ENCODE peak calls at places on chromosomes 13 and 19, in six cellular contexts. I, Q, G, J, F and W are unnamed samples.

GRCh38 chr13:104625196-104625595 is 1559.0 kb upstream of the SLC10A2 start:
- DNase-seq in Q (no peak), I (no peak), G (no peak), J (no peak), F (no peak), W (no peak)

GRCh38 chr19:58572818-58573657 is at the start of gene MZF1:
- DNase-seq in G (peak), I (peak), Q (peak), J (peak), F (peak), W (peak)

GRCh38 chr13:43132228-43132627 is 108.8 kb downstream of the DNAJC15 start:
- DNase-seq in F (no peak), I (peak), G (no peak), Q (no peak), J (no peak), W (no peak)

GRCh38 chr19:33394006-33394722 is 20.7 kb downstream of the CEBPG start:
- DNase-seq in G (no peak), F (no peak), J (peak), I (peak), Q (peak), W (no peak)

GRCh38 chr13:34344761-34345600 is 527.0 kb downstream of the RFC3 start:
- DNase-seq in G (no peak), I (no peak), J (no peak), Q (no peak), F (no peak), W (no peak)

GRCh38 chr13:28579334-28579733 is 79.6 kb upstream of the POMP start:
- DNase-seq in Q (no peak), G (no peak), J (no peak), F (no peak), I (no peak), W (no peak)

GRCh38 chr13:32791545-32792172 is 205.4 kb downstream of the PDS5B start:
- DNase-seq in Q (no peak), I (no peak), G (no peak), F (no peak), J (no peak), W (no peak)

GRCh38 chr13:98459171-98459681 is 117.7 kb downstream of the STK24 start:
- DNase-seq in F (no peak), I (no peak), Q (no peak), J (no peak), G (no peak), W (no peak)

GRCh38 chr19:54654447-54655321 is 8.1 kb upstream of the LILRB4 start:
- DNase-seq in Q (no peak), G (no peak), J (no peak), F (no peak), I (no peak), W (no peak)

GRCh38 chr13:114044486-114044885 is 70.6 kb upstream of the C13orf46 start:
- DNase-seq in F (no peak), I (no peak), G (no peak), Q (peak), J (no peak), W (no peak)

GRCh38 chr19:18051887-18052286 is 34.8 kb downstream of the IL12RB1 start:
- DNase-seq in I (no peak), J (peak), G (no peak), F (no peak), Q (peak), W (no peak)

GRCh38 chr19:3982701-3983541 is 2.3 kb downstream of the EEF2 start:
- DNase-seq in G (no peak), I (no peak), J (no peak), Q (no peak), F (no peak), W (no peak)

GRCh38 chr13:80755925-80756324 is 415.0 kb upstream of the SPRY2 start:
- DNase-seq in J (no peak), G (no peak), I (no peak), Q (no peak), F (no peak), W (no peak)

GRCh38 chr13:112855859-112856258 is 113.2 kb upstream of the MCF2L start:
- DNase-seq in I (no peak), G (no peak), F (peak), Q (peak), J (no peak), W (no peak)

GRCh38 chr19:18611327-18612050 is 1.2 kb upstream of the TMEM59L start:
- DNase-seq in J (no peak), G (no peak), F (no peak), I (no peak), Q (no peak), W (no peak)

GRCh38 chr19:4379383-4380253 is 20.7 kb downstream of the SH3GL1 start:
- DNase-seq in J (no peak), F (no peak), G (no peak), I (no peak), Q (no peak), W (no peak)

GRCh38 chr13:36370108-36370429 is 23.9 kb upstream of the SPART start:
- DNase-seq in J (no peak), F (no peak), I (no peak), G (no peak), Q (peak), W (no peak)

GRCh38 chr13:41356788-41357187 is 45.7 kb downstream of the NAA16 start:
- DNase-seq in F (no peak), Q (no peak), J (no peak), G (peak), I (no peak), W (no peak)

GRCh38 chr13:50908371-50908770 is 1.2 kb upstream of the RNASEH2B start:
- DNase-seq in G (no peak), I (no peak), J (no peak), Q (no peak), F (no peak), W (no peak)

GRCh38 chr19:7926021-7926726 is at the start of gene CTXN1:
- DNase-seq in Q (peak), F (no peak), I (no peak), J (peak), G (peak), W (no peak)

GRCh38 chr13:78137404-78138142 is 218.9 kb upstream of the EDNRB start:
- DNase-seq in Q (no peak), I (peak), G (no peak), J (no peak), F (no peak), W (no peak)

GRCh38 chr13:39047560-39047959 is 9.3 kb downstream of the NHLRC3 start:
- DNase-seq in Q (no peak), G (no peak), J (no peak), I (no peak), F (no peak), W (no peak)
- TF ChIP-seq CTCF in Q (no peak), G (no peak), J (no peak), I (peak), F (no peak), W (no peak)

GRCh38 chr13:48018637-48019036 is 17.6 kb upstream of the SUCLA2 start:
- DNase-seq in Q (no peak), G (no peak), J (no peak), F (no peak), I (no peak), W (no peak)

GRCh38 chr13:48014359-48014758 is 13.3 kb upstream of the SUCLA2 start:
- DNase-seq in I (no peak), G (no peak), F (no peak), Q (no peak), J (no peak), W (no peak)

GRCh38 chr13:48019796-48020195 is 17.7 kb upstream of the NUDT15 start:
- DNase-seq in I (no peak), G (no peak), J (no peak), Q (no peak), F (no peak), W (no peak)
- H3K27ac ChIP-seq in I (no peak), G (no peak), J (no peak), Q (no peak), F (no peak), W (no peak)

GRCh38 chr13:111283457-111283856 is 37.0 kb upstream of the TEX29 start:
- DNase-seq in G (no peak), Q (no peak), J (no peak), I (no peak), F (no peak), W (no peak)
- TF ChIP-seq CTCF in G (no peak), Q (no peak), J (no peak), I (no peak), F (no peak), W (no peak)

DNA sequence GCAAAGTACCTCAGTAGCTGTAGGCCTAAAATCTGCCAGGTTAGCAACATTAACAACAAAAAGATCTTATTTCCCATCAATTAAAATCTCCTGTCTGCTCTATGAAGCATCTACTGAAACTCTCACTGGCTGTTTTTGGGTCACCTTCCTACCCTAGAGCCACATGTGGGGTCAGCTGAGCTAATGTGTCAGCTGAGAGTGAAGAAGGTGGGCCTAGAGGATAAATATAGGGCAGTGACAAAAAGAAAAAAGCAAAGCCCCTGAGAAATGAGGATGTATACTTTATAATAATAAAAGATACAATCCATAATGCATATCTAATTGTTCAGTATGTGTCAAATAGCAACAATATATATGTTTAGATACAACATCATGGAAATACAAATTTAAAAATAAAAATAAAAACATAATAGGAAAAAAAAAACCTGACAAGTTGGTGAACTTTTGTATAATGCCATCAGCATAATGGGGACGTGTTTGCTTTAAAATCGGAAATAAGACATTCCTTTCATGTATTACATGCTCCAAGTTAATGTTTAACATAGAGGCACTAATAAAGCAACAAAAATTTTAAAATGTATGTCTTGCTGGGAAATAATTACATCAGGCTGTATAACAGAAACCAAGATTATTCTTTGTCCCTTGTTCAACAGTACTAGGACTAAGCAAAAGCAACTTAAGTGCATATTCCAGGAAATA is 141.2 kb downstream of the GPC5 start:
- DNase-seq in I (no peak), Q (no peak), J (no peak), G (no peak), F (no peak), W (no peak)
- H3K27ac ChIP-seq in I (no peak), Q (no peak), J (no peak), G (no peak), F (no peak), W (no peak)

DNA sequence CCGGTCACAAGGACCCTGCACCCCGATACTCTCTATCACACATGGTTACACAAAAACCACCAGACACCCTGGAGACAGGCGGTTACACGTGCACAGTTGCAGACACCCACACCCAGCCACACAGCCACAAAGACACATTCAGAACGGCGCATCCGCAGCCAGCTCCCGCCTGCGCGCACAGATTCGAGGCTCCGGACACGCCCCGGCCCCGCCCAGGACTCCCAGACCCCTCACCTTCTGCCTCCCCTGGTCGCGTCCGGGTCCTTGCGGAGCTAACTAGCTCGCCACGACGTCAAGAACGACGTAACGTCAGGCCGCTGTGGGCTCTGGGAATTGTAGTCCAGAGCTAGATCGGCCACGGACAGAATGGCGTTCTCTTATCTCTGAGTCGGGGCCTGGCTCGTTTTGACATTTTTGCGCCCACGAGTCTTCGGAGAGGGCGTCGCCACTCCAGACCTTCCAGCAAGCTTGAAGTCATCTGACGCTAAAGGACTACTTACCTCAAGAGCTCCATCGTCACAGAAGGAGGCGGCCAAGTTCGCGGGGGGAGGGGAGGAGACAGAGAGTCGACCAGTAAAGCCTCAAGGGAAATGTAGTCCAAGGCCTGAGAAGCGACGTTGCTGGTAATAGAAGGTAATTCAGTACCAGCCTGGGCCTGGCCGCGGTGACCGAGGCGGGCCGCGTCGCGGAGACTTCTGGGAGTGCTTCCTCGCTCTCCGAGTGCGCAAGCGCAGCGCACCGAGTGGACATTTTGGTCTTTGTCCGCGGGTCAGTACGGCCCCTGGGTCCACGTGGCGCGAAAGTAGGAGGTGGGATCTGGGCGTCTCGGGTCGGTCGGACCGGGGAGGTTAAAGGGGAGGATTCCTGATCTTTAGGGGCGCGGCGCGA is at the start of the genes ZNF146 and ZNF565:
- DNase-seq in I (peak), J (peak), F (peak), G (peak), Q (peak), W (peak)
- TF ChIP-seq CTCF in I (no peak), J (peak), F (no peak), G (no peak), Q (peak), W (no peak)

DNA sequence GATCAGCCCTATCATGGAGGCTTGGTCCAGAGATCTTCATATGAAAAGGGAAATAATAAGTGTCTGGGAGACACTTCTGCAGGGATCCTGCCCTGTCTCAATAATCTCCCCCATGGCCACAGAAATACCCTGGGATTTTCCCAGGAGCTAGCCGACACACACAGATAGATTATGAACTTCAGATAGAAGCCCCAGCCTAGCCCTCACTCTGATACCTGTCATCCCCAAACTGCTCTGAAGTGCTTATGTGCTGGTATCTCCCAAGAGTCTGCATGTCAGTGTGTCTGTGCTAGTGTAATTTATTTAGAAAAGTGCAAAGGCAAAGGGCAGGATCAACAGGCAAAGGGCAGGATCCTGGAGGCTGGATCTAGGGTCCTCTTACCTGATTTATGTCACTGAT is 38.7 kb upstream of the ZNF766 start:
- DNase-seq in J (no peak), I (no peak), G (no peak), Q (no peak), F (no peak), W (peak)
- H3K27ac ChIP-seq in J (no peak), I (no peak), G (no peak), Q (no peak), F (peak), W (no peak)

DNA sequence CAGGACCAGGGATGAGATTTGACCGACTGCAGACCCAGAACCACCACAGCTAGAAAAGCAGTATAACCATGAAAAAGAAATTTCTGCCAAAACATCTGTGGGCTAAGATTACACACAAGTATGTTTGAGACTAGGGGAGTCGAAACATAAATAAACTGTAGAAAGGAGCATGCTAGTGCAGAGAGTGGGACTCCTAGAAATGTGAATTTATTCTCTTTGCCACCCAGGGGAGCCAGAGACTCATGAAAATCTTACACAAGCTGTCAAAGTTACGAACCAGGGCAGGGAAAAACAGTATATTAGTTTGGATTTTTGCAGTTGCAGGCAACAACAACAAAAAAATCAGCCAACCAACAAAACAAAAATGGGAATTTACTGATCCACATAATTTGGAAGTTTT is 12.3 kb upstream of the HSPH1 start:
- DNase-seq in Q (no peak), J (no peak), G (no peak), F (no peak), I (peak), W (no peak)
- TF ChIP-seq CTCF in Q (no peak), J (no peak), G (no peak), F (no peak), I (peak), W (no peak)

GRCh38 chr13:25423831-25424230 is 52.1 kb downstream of the ATP8A2 start:
- DNase-seq in F (no peak), G (no peak), I (no peak), Q (no peak), J (no peak), W (no peak)
- H3K27ac ChIP-seq in F (no peak), G (no peak), I (no peak), Q (no peak), J (no peak), W (no peak)